ENCODE peak calls at places on chromosomes 13 and 19, in six cellular contexts. Q is gastrocnemius medialis, H is GM04503, S is body of pancreas, W is NCI-H1436, G is NCI-H2081. K is an unnamed sample.

GRCh38 chr13:41565221-41565620 is 107.9 kb downstream of the RGCC start:
- DNase-seq in Q (no peak), H (no peak), S (no peak), W (no peak), G (no peak), K (peak; percentile 85)

GRCh38 chr13:33284016-33284415 is 1.5 kb downstream of the STARD13 start:
- DNase-seq in Q (no peak), H (no peak), S (no peak), W (no peak), G (no peak), K (peak; percentile 55)

GRCh38 chr19:49133621-49134454 is 14.5 kb downstream of the PPFIA3 start:
- DNase-seq in Q (no peak), H (no peak), S (peak; percentile 75), W (no peak), G (no peak), K (peak; percentile 57)

GRCh38 chr13:91056746-91057145 is 290.7 kb upstream of the MIR17HG start:
- DNase-seq in Q (no peak), H (no peak), S (no peak), W (no peak), G (no peak), K (no peak)

GRCh38 chr19:6693056-6693471 is 23.1 kb upstream of the TNFSF14 start:
- DNase-seq in Q (no peak), H (no peak), S (no peak), W (no peak), G (no peak), K (no peak)

GRCh38 chr19:33473644-33474305 is 47.8 kb downstream of the PEPD start:
- DNase-seq in Q (no peak), H (peak; percentile 52), S (no peak), W (no peak), G (no peak), K (peak; percentile 29)

GRCh38 chr19:13830761-13831481 is 35.7 kb downstream of the ZSWIM4 start:
- DNase-seq in Q (no peak), H (no peak), S (no peak), W (no peak), G (no peak), K (no peak)

GRCh38 chr13:113137656-113138292 is 15.2 kb downstream of the F10 start:
- DNase-seq in Q (no peak), H (no peak), S (no peak), W (no peak), G (no peak), K (no peak)

GRCh38 chr19:47729799-47730520 is 15.4 kb upstream of the NOP53 start:
- DNase-seq in Q (peak; percentile 17), H (no peak), S (peak; percentile 89), W (peak; percentile 9), G (peak; percentile 20), K (no peak)

GRCh38 chr13:60274664-60275063 is 110.9 kb upstream of the DIAPH3 start:
- DNase-seq in Q (no peak), H (no peak), S (no peak), W (no peak), G (no peak), K (no peak)

K was measured in choroid plexus epithelial cell.